ENCODE peak calls at places on chromosomes 1 and 21, in five cellular contexts. One of them, this sample, is unnamed.

GRCh38 chr1:33072707-33073106 is 8.2 kb upstream of the AZIN2 start:
- DNase-seq in nucleus accumbens: no peak
- DNase-seq in NCI-H524: no peak
- DNase-seq in cardiac septum: peak
- DNase-seq in Peyer's patch: no peak
- DNase-seq in this sample: no peak

GRCh38 chr1:161342836-161343235 is 24.8 kb downstream of the CFAP126 start:
- DNase-seq in cardiac septum: no peak
- DNase-seq in nucleus accumbens: no peak
- DNase-seq in NCI-H524: peak
- DNase-seq in Peyer's patch: no peak
- DNase-seq in this sample: no peak

GRCh38 chr1:203075249-203076030 is 10.4 kb downstream of the MYOG start:
- DNase-seq in cardiac septum: peak
- DNase-seq in nucleus accumbens: no peak
- DNase-seq in Peyer's patch: no peak
- DNase-seq in NCI-H524: no peak
- DNase-seq in this sample: no peak

GRCh38 chr1:208270679-208271111 is 26.5 kb upstream of the PLXNA2 start:
- DNase-seq in cardiac septum: no peak
- DNase-seq in Peyer's patch: no peak
- DNase-seq in NCI-H524: peak
- DNase-seq in nucleus accumbens: no peak
- DNase-seq in this sample: no peak

GRCh38 chr1:77407738-77408375 is 126.0 kb downstream of the AK5 start:
- DNase-seq in nucleus accumbens: no peak
- DNase-seq in NCI-H524: no peak
- DNase-seq in Peyer's patch: no peak
- DNase-seq in cardiac septum: no peak
- DNase-seq in this sample: no peak

GRCh38 chr21:38467911-38468310 is 30.4 kb downstream of the ERG start:
- DNase-seq in Peyer's patch: no peak
- DNase-seq in cardiac septum: no peak
- DNase-seq in nucleus accumbens: no peak
- DNase-seq in NCI-H524: no peak
- DNase-seq in this sample: no peak

GRCh38 chr1:173056355-173056754 is 5.6 kb upstream of the TNFSF18 start:
- DNase-seq in cardiac septum: no peak
- DNase-seq in NCI-H524: no peak
- DNase-seq in nucleus accumbens: no peak
- DNase-seq in Peyer's patch: no peak
- DNase-seq in this sample: no peak

GRCh38 chr1:117060441-117061317 is 553 bp downstream of the TTF2 start:
- DNase-seq in Peyer's patch: peak
- DNase-seq in NCI-H524: peak
- DNase-seq in cardiac septum: no peak
- DNase-seq in nucleus accumbens: no peak
- DNase-seq in this sample: no peak

GRCh38 chr1:26066857-26067256 is 573 bp downstream of the TRIM63 start:
- DNase-seq in nucleus accumbens: no peak
- DNase-seq in Peyer's patch: no peak
- DNase-seq in NCI-H524: no peak
- DNase-seq in cardiac septum: peak
- DNase-seq in this sample: no peak